ENCODE peak calls at places on chromosome 1, in six cellular contexts. X is heart right ventricle, D is C1 segment of cervical spinal cord, T is hippocampal formation, N is COR-L47, V is germinal center. M is an unnamed sample.
A peak's percentile ranks its signal among the peaks of the same experiment; 100 is the strongest.

GRCh38 chr1:185244015-185244747 is 72.9 kb downstream of the IVNS1ABP start:
- DNase-seq in V (no peak), D (no peak), T (no peak), N (no peak), X (no peak), M (no peak)

GRCh38 chr1:183227963-183228649 is 42.0 kb downstream of the LAMC2 start:
- DNase-seq in N (peak; percentile 23), X (peak; percentile 44), T (no peak), D (no peak), V (peak; percentile 30), M (no peak)

GRCh38 chr1:177615251-177615650 is 354.6 kb downstream of the SEC16B start:
- DNase-seq in D (no peak), V (no peak), N (no peak), X (no peak), T (no peak), M (no peak)

GRCh38 chr1:119081705-119082104 is 58.7 kb downstream of the WARS2 start:
- DNase-seq in V (no peak), X (no peak), T (no peak), D (no peak), N (no peak), M (no peak)

GRCh38 chr1:26127235-26128163 is 15.9 kb downstream of the PDIK1L start:
- DNase-seq in T (no peak), D (no peak), X (no peak), V (no peak), N (no peak), M (no peak)

GRCh38 chr1:198099755-198100154 is 57.0 kb upstream of the NEK7 start:
- DNase-seq in X (no peak), D (no peak), N (no peak), V (no peak), T (no peak), M (no peak)

GRCh38 chr1:91605566-91605965 is 104.9 kb downstream of the CDC7 start:
- DNase-seq in N (no peak), V (no peak), D (no peak), X (no peak), T (no peak), M (no peak)

GRCh38 chr1:231187556-231187955 is 25.7 kb downstream of the TRIM67 start:
- DNase-seq in X (no peak), V (no peak), T (peak; percentile 86), D (peak; percentile 68), N (no peak), M (no peak)

GRCh38 chr1:243407284-243408018 is 151.6 kb downstream of the SDCCAG8 start:
- DNase-seq in V (no peak), D (no peak), N (no peak), X (no peak), T (no peak), M (no peak)

M was measured in pancreas.